ENCODE peak calls at places on chromosome 2, in ten cellular contexts. S is brain microvascular endothelial cell; A is tibial nerve; Z is neural progenitor cell; D is psoas muscle; C is cardiac muscle cell; T is CD4-positive, CD25-positive, alpha-beta regulatory T cell; O is CD8-positive, alpha-beta T cell; L is fibroblast of lung; X is OCI-LY7. G is an unnamed sample.

GRCh38 chr2:129901754-129902415 is 77.6 kb upstream of the RAB6C start:
- DNase-seq in L (no peak), C (no peak), A (no peak), Z (no peak), D (no peak), S (no peak), T (no peak), O (peak; percentile 35), X (no peak), G (no peak)

GRCh38 chr2:121519732-121520640 is 10.7 kb upstream of the RNU4ATAC start:
- DNase-seq in L (peak; percentile 37), T (no peak), O (no peak), X (no peak), A (peak; percentile 36), Z (peak; percentile 81), S (no peak), C (no peak), D (no peak), G (no peak)

GRCh38 chr2:82998770-82999169 is 1460.3 kb downstream of the SUCLG1 start:
- DNase-seq in L (no peak), C (no peak), T (no peak), A (no peak), S (no peak), O (no peak), Z (no peak), D (no peak), X (no peak), G (no peak)

GRCh38 chr2:128790541-128790944 is 471.9 kb upstream of the HS6ST1 start:
- DNase-seq in T (no peak), O (no peak), D (no peak), S (no peak), X (no peak), C (no peak), A (no peak), Z (no peak), L (no peak), G (no peak)

GRCh38 chr2:178510388-178510787 is 30.1 kb downstream of the PLEKHA3 start:
- DNase-seq in A (no peak), O (no peak), T (no peak), C (no peak), L (no peak), X (no peak), S (no peak), D (no peak), Z (no peak), G (no peak)

GRCh38 chr2:144705328-144706245 is 185.7 kb upstream of the ZEB2 start:
- DNase-seq in O (no peak), X (no peak), A (no peak), L (peak; percentile 19), Z (no peak), D (no peak), T (no peak), S (no peak), C (peak; percentile 53), G (no peak)

GRCh38 chr2:180015951-180016709 is 9.0 kb upstream of the CWC22 start:
- DNase-seq in T (no peak), Z (no peak), A (no peak), X (no peak), S (peak; percentile 28), L (peak; percentile 76), C (peak; percentile 74), D (no peak), O (no peak), G (no peak)

GRCh38 chr2:42971947-42972736 is 179.8 kb upstream of the HAAO start:
- DNase-seq in X (no peak), L (peak; percentile 45), D (no peak), O (no peak), C (no peak), T (peak; percentile 10), Z (no peak), S (no peak), A (no peak), G (no peak)

GRCh38 chr2:3044587-3045317 is 332.9 kb downstream of the EIPR1 start:
- DNase-seq in A (no peak), O (no peak), D (no peak), Z (no peak), L (no peak), T (no peak), C (no peak), X (no peak), S (no peak), G (peak; percentile 36)

GRCh38 chr2:222864296-222864695 is 3.5 kb downstream of the ACSL3 start:
- DNase-seq in A (peak; percentile 24), S (peak; percentile 69), C (peak; percentile 79), L (peak; percentile 77), D (no peak), T (no peak), O (no peak), Z (peak; percentile 42), X (no peak), G (peak; percentile 68)

GRCh38 chr2:36277146-36277808 is 78.3 kb upstream of the CRIM1 start:
- DNase-seq in L (peak; percentile 96), D (no peak), A (no peak), C (peak; percentile 45), O (no peak), X (no peak), Z (no peak), S (peak; percentile 95), T (peak; percentile 5), G (no peak)

GRCh38 chr2:144552821-144553220 is 32.9 kb upstream of the ZEB2 start:
- DNase-seq in X (no peak), Z (no peak), S (no peak), A (no peak), T (no peak), O (no peak), L (no peak), C (no peak), D (no peak), G (no peak)

GRCh38 chr2:40039543-40039942 is 260.5 kb upstream of the THUMPD2 start:
- DNase-seq in C (no peak), A (no peak), T (peak; percentile 39), S (no peak), X (no peak), L (no peak), D (no peak), Z (no peak), O (no peak), G (no peak)

GRCh38 chr2:64857581-64858471 is 131.4 kb upstream of the SLC1A4 start:
- DNase-seq in O (no peak), C (peak; percentile 98), D (peak; percentile 64), S (peak; percentile 42), Z (peak; percentile 39), L (peak; percentile 85), T (no peak), A (peak; percentile 39), X (no peak), G (peak; percentile 43)

GRCh38 chr2:238105506-238106338 is 5.6 kb downstream of the ESPNL start:
- DNase-seq in C (no peak), X (no peak), L (no peak), O (no peak), D (peak; percentile 8), S (no peak), T (no peak), A (no peak), Z (no peak), G (no peak)

GRCh38 chr2:58557166-58557565 is 316.0 kb upstream of the FANCL start:
- DNase-seq in X (no peak), L (no peak), Z (peak; percentile 21), C (no peak), A (no peak), T (no peak), D (no peak), O (no peak), S (no peak), G (no peak)

GRCh38 chr2:215371915-215372897 is 60.3 kb downstream of the ATIC start:
- DNase-seq in O (no peak), L (no peak), S (peak; percentile 55), C (no peak), T (no peak), A (no peak), X (no peak), Z (no peak), D (no peak), G (no peak)

GRCh38 chr2:129619471-129619870 is 360.0 kb upstream of the RAB6C start:
- DNase-seq in X (no peak), S (no peak), C (no peak), L (no peak), D (no peak), O (no peak), Z (no peak), T (no peak), A (no peak), G (no peak)

GRCh38 chr2:232874677-232875223 is 4.7 kb downstream of the SNORC start:
- DNase-seq in L (no peak), S (no peak), C (no peak), X (no peak), O (no peak), D (no peak), A (no peak), Z (no peak), T (no peak), G (no peak)
- H3K4me3 ChIP-seq in L (no peak overlapping the region), S (no peak overlapping the region), C (no peak overlapping the region), X (no peak overlapping the region), O (no peak overlapping the region), D (no peak overlapping the region), A (no peak overlapping the region), Z (no peak overlapping the region), T (no peak overlapping the region), G (no peak overlapping the region)

GRCh38 chr2:24010477-24011277 is 792 bp downstream of the MFSD2B start:
- DNase-seq in S (no peak), D (no peak), C (no peak), T (no peak), O (no peak), A (no peak), L (no peak), Z (no peak), X (no peak), G (no peak)
- H3K4me3 ChIP-seq in S (peak overlapping the region; percentile 50), D (peak overlapping the region; percentile 59), C (no peak overlapping the region), T (no peak overlapping the region), O (no peak overlapping the region), A (no peak overlapping the region), L (peak overlapping the region; percentile 35), Z (peak overlapping the region; percentile 51), X (no peak overlapping the region), G (no peak overlapping the region)

GRCh38 chr2:86336350-86337234 is 834 bp downstream of the REEP1 start:
- DNase-seq in X (no peak), S (no peak), T (no peak), Z (peak; percentile 55), D (no peak), O (no peak), L (no peak), C (no peak), A (no peak), G (no peak)
- H3K4me3 ChIP-seq in X (no peak overlapping the region), S (peak overlapping the region; percentile 30), T (no peak overlapping the region), Z (peak overlapping the region; percentile 68), D (peak overlapping the region; percentile 85), O (peak overlapping the region; percentile 23), L (no peak overlapping the region), C (peak overlapping the region; percentile 76), A (peak overlapping the region; percentile 24), G (no peak overlapping the region)

DNA sequence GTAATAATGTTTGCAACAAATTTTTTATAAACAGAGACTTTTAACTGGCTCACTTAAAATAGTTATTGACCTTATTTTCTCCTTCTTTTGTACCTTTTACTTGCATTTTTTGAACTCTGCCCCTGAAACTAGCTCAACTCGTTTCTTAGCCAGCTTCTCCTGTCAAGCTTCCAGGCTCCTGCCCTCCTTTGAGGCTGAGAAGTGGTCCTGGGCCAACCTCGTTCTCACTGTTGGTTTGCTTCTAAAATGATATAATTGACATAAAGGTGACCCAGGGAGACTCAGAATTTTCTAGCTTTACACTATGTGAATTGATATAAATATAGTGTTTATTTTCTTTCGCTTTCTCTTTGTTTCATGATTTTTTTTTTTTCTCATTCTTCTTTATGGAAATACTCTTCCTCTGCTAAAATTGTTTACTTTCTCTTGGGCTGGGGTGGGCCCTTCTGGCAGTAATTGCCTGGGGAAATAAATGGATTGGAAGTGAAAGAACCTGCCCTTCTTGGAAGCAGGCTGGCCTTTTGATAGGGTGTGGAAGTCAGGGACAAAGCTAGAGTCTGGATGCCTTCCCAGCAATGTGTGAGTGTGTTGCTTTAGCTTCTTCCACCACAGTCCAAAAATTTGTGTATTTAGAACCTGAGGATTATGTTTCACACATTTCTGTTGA is 30.7 kb downstream of the GPD2 start:
- DNase-seq in X (no peak), L (peak; percentile 80), O (no peak), Z (no peak), A (peak; percentile 60), T (no peak), C (peak; percentile 66), S (no peak), D (no peak), G (peak; percentile 47)
- H3K4me3 ChIP-seq in X (no peak overlapping the region), L (peak overlapping the region; percentile 31), O (no peak overlapping the region), Z (no peak overlapping the region), A (no peak overlapping the region), T (no peak overlapping the region), C (no peak overlapping the region), S (no peak overlapping the region), D (peak overlapping the region; percentile 33), G (no peak overlapping the region)

G was measured in adrenal gland.